ENCODE peak calls at places on chromosome 7, in seven cellular contexts. W is H9; F is endodermal cell; G is WERI-Rb-1; A is brain microvascular endothelial cell; J is AG04450; Z is CD4-positive, alpha-beta memory T cell. N is an unnamed sample.

GRCh38 chr7:9307131-9307530 is 873.7 kb downstream of the NXPH1 start:
- DNase-seq in W (no peak), F (no peak), G (no peak), A (no peak), J (no peak), Z (no peak), N (no peak)

GRCh38 chr7:64691831-64692230 is 25.9 kb downstream of the ZNF107 start:
- DNase-seq in W (no peak), F (no peak), G (no peak), A (no peak), J (no peak), Z (no peak), N (no peak)

GRCh38 chr7:8143151-8143874 is 118.7 kb downstream of the ICA1 start:
- DNase-seq in W (no peak), F (peak; percentile 62), G (no peak), A (no peak), J (no peak), Z (no peak), N (no peak)

GRCh38 chr7:105296491-105296890 is 92.2 kb downstream of the SRPK2 start:
- DNase-seq in W (no peak), F (no peak), G (no peak), A (no peak), J (no peak), Z (no peak), N (no peak)

GRCh38 chr7:34208878-34209621 is 303.7 kb downstream of the BMPER start:
- DNase-seq in W (no peak), F (no peak), G (no peak), A (no peak), J (no peak), Z (no peak), N (no peak)

GRCh38 chr7:157554393-157555238 is 217.8 kb downstream of the DNAJB6 start:
- DNase-seq in W (no peak), F (peak; percentile 25), G (no peak), A (no peak), J (no peak), Z (no peak), N (no peak)

GRCh38 chr7:116241296-116241695 is 31.0 kb downstream of the TES start:
- DNase-seq in W (no peak), F (no peak), G (no peak), A (no peak), J (no peak), Z (no peak), N (no peak)

GRCh38 chr7:82036146-82036886 is 266.5 kb upstream of the HGF start:
- DNase-seq in W (no peak), F (no peak), G (no peak), A (peak; percentile 70), J (no peak), Z (no peak), N (no peak)

GRCh38 chr7:96729795-96730194 is 20.1 kb upstream of the SEM1 start:
- DNase-seq in W (no peak), F (no peak), G (no peak), A (no peak), J (no peak), Z (no peak), N (no peak)

GRCh38 chr7:133674079-133674478 is 421.2 kb downstream of the EXOC4 start:
- DNase-seq in W (no peak), F (no peak), G (no peak), A (no peak), J (no peak), Z (no peak), N (no peak)

GRCh38 chr7:81903115-81903514 is 133.3 kb upstream of the HGF start:
- DNase-seq in W (no peak), F (no peak), G (no peak), A (no peak), J (no peak), Z (no peak), N (no peak)

GRCh38 chr7:41612386-41612785 is 90.5 kb downstream of the INHBA start:
- DNase-seq in W (no peak), F (no peak), G (no peak), A (no peak), J (no peak), Z (no peak), N (no peak)

GRCh38 chr7:39406464-39406863 is 159.7 kb upstream of the YAE1 start:
- DNase-seq in W (no peak), F (no peak), G (no peak), A (no peak), J (no peak), Z (no peak), N (no peak)

GRCh38 chr7:47473499-47474210 is 108.3 kb downstream of the TNS3 start:
- DNase-seq in W (no peak), F (no peak), G (no peak), A (no peak), J (no peak), Z (no peak), N (no peak)

GRCh38 chr7:140230517-140230861 is 53.7 kb upstream of the KDM7A start:
- DNase-seq in W (no peak), F (peak; percentile 54), G (no peak), A (no peak), J (no peak), Z (peak; percentile 72), N (no peak)

GRCh38 chr7:29243777-29244655 is 49.4 kb downstream of the CHN2 start:
- DNase-seq in W (peak; percentile 82), F (peak; percentile 87), G (peak; percentile 28), A (no peak), J (no peak), Z (peak; percentile 39), N (no peak)

GRCh38 chr7:7563813-7564212 is 2.9 kb upstream of the MIOS start:
- DNase-seq in W (no peak), F (no peak), G (no peak), A (no peak), J (no peak), Z (no peak), N (no peak)

GRCh38 chr7:24290004-24290641 is 6.1 kb downstream of the NPY start:
- DNase-seq in W (peak; percentile 66), F (peak; percentile 81), G (peak; percentile 29), A (peak; percentile 12), J (no peak), Z (peak; percentile 37), N (no peak)

GRCh38 chr7:18803880-18804279 is 308.3 kb downstream of the HDAC9 start:
- DNase-seq in W (no peak), F (no peak), G (no peak), A (no peak), J (no peak), Z (no peak), N (no peak)

GRCh38 chr7:120785056-120785455 is 72.9 kb downstream of the TSPAN12 start:
- DNase-seq in W (no peak), F (no peak), G (no peak), A (no peak), J (no peak), Z (no peak), N (no peak)

GRCh38 chr7:130356760-130357611 is 12.4 kb downstream of the CPA5 start:
- DNase-seq in W (no peak), F (peak; percentile 46), G (no peak), A (peak; percentile 67), J (peak; percentile 79), Z (no peak), N (no peak)

GRCh38 chr7:154795437-154795836 is 207.5 kb downstream of the PAXIP1 start:
- DNase-seq in W (no peak), F (no peak), G (no peak), A (no peak), J (no peak), Z (no peak), N (no peak)

GRCh38 chr7:107386543-107386900 is 83.3 kb upstream of the GPR22 start:
- DNase-seq in W (no peak), F (no peak), G (no peak), A (no peak), J (no peak), Z (no peak), N (no peak)
- H3K27ac ChIP-seq in W (no peak overlapping the region), F (peak overlapping the region; percentile 58), G (peak overlapping the region; percentile 59), A (no peak overlapping the region), J (no peak overlapping the region), Z (no peak overlapping the region), N (no peak overlapping the region)

DNA sequence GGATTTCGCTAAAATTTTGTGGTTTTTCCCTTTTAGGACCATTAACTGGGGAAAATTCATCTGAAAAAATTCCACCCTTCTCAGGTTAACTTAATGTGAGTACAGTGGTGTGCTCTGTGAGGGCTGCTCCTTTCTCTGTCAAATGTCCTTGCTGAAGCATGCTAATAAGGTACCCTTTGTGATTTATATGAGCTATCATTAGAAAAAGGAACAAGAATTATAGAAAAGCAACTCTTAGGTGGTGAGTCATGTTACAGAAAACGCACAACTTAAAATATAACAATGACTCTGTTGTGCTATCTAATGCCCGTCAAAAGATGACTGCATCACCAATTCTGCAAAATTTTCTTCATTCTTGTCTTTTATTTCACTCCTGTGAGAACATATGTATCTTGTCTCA is 162.0 kb upstream of the MAGI2 start:
- DNase-seq in W (no peak), F (no peak), G (no peak), A (no peak), J (no peak), Z (no peak), N (no peak)
- H3K27ac ChIP-seq in W (no peak overlapping the region), F (no peak overlapping the region), G (no peak overlapping the region), A (no peak overlapping the region), J (no peak overlapping the region), Z (no peak overlapping the region), N (no peak overlapping the region)

GRCh38 chr7:101133621-101134398 is 6.9 kb downstream of the SERPINE1 start:
- DNase-seq in W (no peak), F (no peak), G (no peak), A (peak; percentile 70), J (no peak), Z (no peak), N (no peak)
- H3K27ac ChIP-seq in W (no peak overlapping the region), F (no peak overlapping the region), G (no peak overlapping the region), A (peak overlapping the region; percentile 8), J (peak overlapping the region; percentile 52), Z (no peak overlapping the region), N (peak overlapping the region; percentile 67)

GRCh38 chr7:74655324-74655723 is 2.2 kb upstream of the GTF2I start:
- DNase-seq in W (no peak), F (no peak), G (no peak), A (no peak), J (no peak), Z (no peak), N (no peak)
- H3K27ac ChIP-seq in W (no peak overlapping the region), F (no peak overlapping the region), G (peak overlapping the region; percentile 100), A (no peak overlapping the region), J (no peak overlapping the region), Z (peak overlapping the region; percentile 2), N (no peak overlapping the region)

DNA sequence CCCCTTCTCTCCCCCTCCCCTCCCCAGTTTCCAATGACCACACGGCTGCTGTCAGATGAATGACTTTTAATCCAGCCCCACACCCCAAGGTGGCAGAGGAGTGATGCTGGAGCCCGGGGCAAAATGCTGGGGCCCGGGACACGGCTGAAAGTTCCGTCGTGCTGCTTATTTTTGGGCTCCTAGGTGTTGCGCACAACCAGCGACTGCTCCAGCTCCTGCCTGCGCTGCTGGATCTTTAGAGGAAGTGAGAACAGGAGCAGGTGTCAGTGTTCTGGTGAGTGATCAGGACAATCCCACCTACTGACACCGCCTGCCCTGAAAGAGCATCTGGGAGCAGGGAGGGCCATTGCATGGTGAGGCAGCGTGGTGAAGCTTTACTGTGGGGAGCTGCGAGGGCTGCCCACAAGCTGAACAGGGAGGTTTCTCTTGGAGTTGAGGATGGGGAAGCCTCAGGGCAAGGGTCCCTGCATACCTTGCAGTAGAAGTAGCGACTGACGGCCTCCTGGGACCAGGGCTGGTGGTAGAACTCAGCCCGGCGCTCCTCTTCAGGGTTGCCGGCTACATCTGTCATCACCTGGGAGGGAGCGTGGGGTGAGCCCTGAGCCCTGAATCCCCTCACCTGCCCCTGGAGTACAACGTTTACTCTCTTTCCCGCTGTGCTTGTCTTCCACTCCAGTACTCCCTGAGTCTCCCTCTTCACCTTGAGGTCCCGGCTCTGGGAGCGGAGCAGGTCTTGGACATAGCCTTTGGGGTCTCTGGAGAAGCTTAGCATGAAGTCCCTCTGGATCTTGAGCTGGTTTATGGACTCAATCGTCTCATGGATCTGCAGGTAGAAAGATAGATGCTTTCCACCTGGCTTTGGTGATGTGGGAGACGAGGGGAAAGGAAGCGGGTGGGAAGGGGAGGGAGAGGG is 6.9 kb downstream of the CHPF2 start:
- DNase-seq in W (no peak), F (no peak), G (no peak), A (no peak), J (no peak), Z (no peak), N (no peak)
- H3K27ac ChIP-seq in W (no peak overlapping the region), F (no peak overlapping the region), G (no peak overlapping the region), A (no peak overlapping the region), J (no peak overlapping the region), Z (no peak overlapping the region), N (no peak overlapping the region)

N was measured in caudate nucleus.